ENCODE peak calls at places on chromosomes 7 and 10, in five cellular contexts. C is iPS DF 6.9; Q is stimulated activated CD4-positive, alpha-beta T cell treated with anti-CD3 and anti-CD28 coated beads, Interleukin-1b, Interleukin-23, amount 100 ng/mL, for 24 hours; M is heart left ventricle; D is EH. F is an unnamed sample.

GRCh38 chr7:151121380-151122170 is 35.3 kb downstream of the AGAP3 start:
- DNase-seq in C (no peak), Q (no peak), M (no peak), D (no peak), F (no peak)

GRCh38 chr10:100482181-100482833 is 19.5 kb downstream of the WNT8B start:
- DNase-seq in C (peak), Q (peak), M (peak), D (peak), F (peak)

GRCh38 chr10:62183442-62183841 is 85.2 kb downstream of the RTKN2 start:
- DNase-seq in C (no peak), Q (no peak), M (no peak), D (no peak), F (no peak)

GRCh38 chr7:92988051-92988450 is 129.7 kb downstream of the SAMD9 start:
- DNase-seq in C (peak), Q (no peak), M (no peak), D (peak), F (no peak)

GRCh38 chr10:62095341-62096071 is 173.1 kb downstream of the RTKN2 start:
- DNase-seq in C (no peak), Q (no peak), M (no peak), D (peak), F (peak)

GRCh38 chr10:30736685-30737232 is 107.2 kb upstream of the LYZL2 start:
- DNase-seq in C (no peak), Q (no peak), M (no peak), D (peak), F (no peak)

GRCh38 chr7:11507929-11508328 is 324.1 kb downstream of the THSD7A start:
- DNase-seq in C (no peak), Q (no peak), M (no peak), D (no peak), F (no peak)

GRCh38 chr10:97490592-97490991 is 7.6 kb downstream of the MMS19 start:
- DNase-seq in C (no peak), Q (no peak), M (peak), D (no peak), F (no peak)

GRCh38 chr7:107691713-107692112 is 31.1 kb downstream of the SLC26A4 start:
- DNase-seq in C (no peak), Q (no peak), M (peak), D (no peak), F (no peak)

GRCh38 chr10:38157270-38157685 is 63.1 kb downstream of the ZNF37A start:
- DNase-seq in C (no peak), Q (no peak), M (no peak), D (no peak), F (no peak)

GRCh38 chr10:13690281-13690825 is 103.6 kb downstream of the PRPF18 start:
- DNase-seq in C (no peak), Q (no peak), M (no peak), D (no peak), F (no peak)

GRCh38 chr7:81173766-81174281 is 255.0 kb upstream of the SEMA3C start:
- DNase-seq in C (no peak), Q (no peak), M (no peak), D (peak), F (peak)

GRCh38 chr10:131891196-131891928 is 9.4 kb upstream of the PPP2R2D start:
- DNase-seq in C (no peak), Q (no peak), M (no peak), D (peak), F (peak)

GRCh38 chr7:116952640-116953371 is 495 bp upstream of the ST7 start:
- DNase-seq in C (no peak), Q (no peak), M (peak), D (peak), F (peak)

GRCh38 chr7:20217193-20217948 is at the start of gene MACC1:
- DNase-seq in C (peak), Q (no peak), M (no peak), D (no peak), F (no peak)

GRCh38 chr10:79100761-79101160 is 32.0 kb downstream of the ZMIZ1 start:
- DNase-seq in C (no peak), Q (no peak), M (no peak), D (no peak), F (no peak)

GRCh38 chr7:98864726-98865420 is 4.9 kb downstream of the TMEM130 start:
- DNase-seq in C (no peak), Q (no peak), M (no peak), D (peak), F (no peak)

GRCh38 chr10:19728376-19728775 is 87.9 kb upstream of the PLXDC2 start:
- DNase-seq in C (no peak), Q (no peak), M (no peak), D (no peak), F (no peak)

GRCh38 chr10:31816318-31816717 is 112.3 kb downstream of the ARHGAP12 start:
- DNase-seq in C (no peak), Q (no peak), M (no peak), D (peak), F (no peak)

GRCh38 chr7:2566890-2567662 is 8.3 kb downstream of the IQCE start:
- DNase-seq in C (no peak), Q (no peak), M (peak), D (no peak), F (no peak)

GRCh38 chr10:49817845-49818244 is 55.7 kb upstream of the OGDHL start:
- DNase-seq in C (no peak), Q (no peak), M (no peak), D (no peak), F (no peak)

GRCh38 chr10:87734987-87735827 is 75.5 kb downstream of the PAPSS2 start:
- DNase-seq in C (peak), Q (no peak), M (peak), D (peak), F (peak)

GRCh38 chr7:155009570-155010157 is 6.7 kb upstream of the PAXIP1 start:
- DNase-seq in C (no peak), Q (no peak), M (no peak), D (peak), F (no peak)

GRCh38 chr10:87656431-87657072 is 3.1 kb upstream of the PAPSS2 start:
- DNase-seq in C (no peak), Q (no peak), M (no peak), D (peak), F (peak)

GRCh38 chr7:121262221-121262620 is 66.6 kb upstream of the WNT16 start:
- DNase-seq in C (no peak), Q (no peak), M (no peak), D (peak), F (no peak)

GRCh38 chr7:29408841-29409243 is 154.8 kb upstream of the PRR15 start:
- DNase-seq in C (peak), Q (peak), M (no peak), D (peak), F (peak)

GRCh38 chr7:125927556-125927955 is 997.9 kb upstream of the POT1 start:
- DNase-seq in C (no peak), Q (no peak), M (no peak), D (no peak), F (peak)

GRCh38 chr7:50069613-50070012 is 23.4 kb downstream of the ZPBP start:
- DNase-seq in C (peak), Q (no peak), M (no peak), D (peak), F (no peak)

GRCh38 chr10:14409247-14409646 is 78.5 kb upstream of the FRMD4A start:
- DNase-seq in C (no peak), Q (peak), M (no peak), D (no peak), F (no peak)

GRCh38 chr7:87475359-87476178 is at the start of gene ABCB4:
- DNase-seq in C (no peak), Q (no peak), M (peak), D (peak), F (no peak)

GRCh38 chr7:122380993-122381392 is 76.4 kb upstream of the FEZF1 start:
- DNase-seq in C (no peak), Q (no peak), M (no peak), D (no peak), F (peak)

F was measured in HAP-1.